ENCODE peak calls at places on chromosomes 2 and 18, in ten cellular contexts. W is cardiac muscle cell; N is glutamatergic neuron; Z is psoas muscle; L is Calu3; F is GM12864; Y is PC-3; P is fibroblast of lung; H is CD4-positive, alpha-beta T cell; S is spleen. U is an unnamed sample.

GRCh38 chr2:16625759-16626158 is 39.9 kb downstream of the CYRIA start:
- DNase-seq in S (no peak), Y (no peak), F (no peak), P (no peak), Z (no peak), L (no peak), N (no peak), H (no peak), W (no peak), U (no peak)

GRCh38 chr2:31523871-31524492 is 56.8 kb downstream of the SRD5A2 start:
- DNase-seq in P (peak; percentile 68), L (peak; percentile 70), N (peak; percentile 73), W (peak; percentile 73), H (peak; percentile 32), Z (no peak), Y (peak; percentile 86), F (peak; percentile 15), S (no peak), U (no peak)

GRCh38 chr2:106531676-106532075 is 44.5 kb downstream of the CD8B2 start:
- DNase-seq in F (no peak), N (no peak), P (no peak), S (no peak), Z (no peak), Y (no peak), W (no peak), L (no peak), H (no peak), U (no peak)

GRCh38 chr2:145380436-145381017 is 860.6 kb upstream of the ZEB2 start:
- DNase-seq in H (no peak), P (peak; percentile 75), W (no peak), N (no peak), Z (no peak), Y (peak; percentile 84), S (no peak), L (peak; percentile 11), F (no peak), U (no peak)

GRCh38 chr18:76489081-76489480 is 6.0 kb downstream of the ZNF516 start:
- DNase-seq in W (no peak), F (no peak), Z (no peak), S (no peak), N (no peak), Y (no peak), H (no peak), P (no peak), L (no peak), U (no peak)

GRCh38 chr2:217711236-217711635 is 291.6 kb downstream of the TNS1 start:
- DNase-seq in Y (no peak), F (no peak), H (no peak), W (no peak), S (no peak), L (no peak), N (no peak), P (no peak), Z (no peak), U (no peak)

GRCh38 chr2:204973546-204974071 is 428.3 kb downstream of the PARD3B start:
- DNase-seq in Z (no peak), F (no peak), S (no peak), N (no peak), H (no peak), Y (no peak), W (no peak), L (no peak), P (no peak), U (no peak)

GRCh38 chr2:215671244-215671643 is 235.4 kb upstream of the FN1 start:
- DNase-seq in S (no peak), Y (no peak), N (no peak), L (no peak), Z (no peak), F (no peak), H (no peak), W (no peak), P (no peak), U (no peak)

GRCh38 chr2:70962211-70962884 is 16.1 kb upstream of the ANKRD53 start:
- DNase-seq in P (no peak), Z (no peak), Y (no peak), W (no peak), F (no peak), S (no peak), N (no peak), H (no peak), L (no peak), U (no peak)

GRCh38 chr2:187876554-187876953 is 322.3 kb upstream of the TFPI start:
- DNase-seq in S (no peak), F (no peak), Y (no peak), H (no peak), Z (no peak), L (no peak), N (no peak), W (no peak), P (no peak), U (no peak)

GRCh38 chr2:204049635-204050034 is 113.1 kb downstream of the ICOS start:
- DNase-seq in L (no peak), S (no peak), Z (no peak), P (no peak), W (no peak), F (no peak), N (no peak), Y (no peak), H (no peak), U (no peak)

GRCh38 chr2:211867845-211868361 is 670.7 kb downstream of the ERBB4 start:
- DNase-seq in Y (peak; percentile 54), H (no peak), Z (no peak), S (no peak), F (no peak), P (peak; percentile 4), N (no peak), L (no peak), W (no peak), U (no peak)

GRCh38 chr2:65715328-65715727 is 282.9 kb upstream of the SPRED2 start:
- DNase-seq in Y (no peak), F (no peak), P (no peak), L (no peak), S (no peak), Z (no peak), W (no peak), N (no peak), H (no peak), U (no peak)

GRCh38 chr2:152648336-152648735 is 68.9 kb downstream of the PRPF40A start:
- DNase-seq in Z (no peak), H (no peak), L (no peak), P (peak; percentile 53), N (no peak), Y (peak; percentile 34), S (no peak), W (no peak), F (no peak), U (no peak)

DNA sequence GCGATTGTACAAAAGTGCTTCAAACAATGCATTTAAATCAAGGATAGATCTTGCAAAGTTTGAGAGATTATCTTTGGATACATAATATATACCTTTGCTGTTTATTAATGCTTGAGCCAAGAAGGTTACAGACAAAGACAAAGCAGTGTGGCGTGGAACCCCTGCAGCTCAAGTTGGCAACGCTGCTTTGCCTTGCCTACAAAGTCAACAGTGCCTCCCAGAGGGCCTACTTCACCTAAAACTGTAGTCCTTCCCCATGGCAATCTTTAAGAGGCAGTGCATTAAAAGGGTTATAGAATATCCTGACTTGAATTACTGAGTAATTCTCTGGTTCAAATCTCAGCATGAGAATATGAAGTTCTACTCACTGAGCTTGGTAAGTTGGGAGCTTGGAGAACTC is 96.7 kb downstream of the MYT1L start:
- DNase-seq in Y (no peak), W (no peak), S (no peak), Z (no peak), F (no peak), P (no peak), L (no peak), H (no peak), N (no peak), U (no peak)
- TF ChIP-seq CTCF in Y (no peak), W (no peak), S (no peak), Z (no peak), F (peak; percentile 3), P (no peak), L (no peak), H (no peak), N (no peak), U (no peak)

GRCh38 chr2:18833941-18834340 is 244.6 kb upstream of the NT5C1B start:
- DNase-seq in P (no peak), L (no peak), H (no peak), F (no peak), Z (no peak), S (no peak), Y (no peak), N (no peak), W (no peak), U (no peak)

GRCh38 chr2:18834341-18834740 is 245.0 kb upstream of the NT5C1B start:
- DNase-seq in H (no peak), Y (peak; percentile 84), W (no peak), L (no peak), F (no peak), P (peak; percentile 62), Z (no peak), S (no peak), N (no peak), U (no peak)

GRCh38 chr2:18837233-18837632 is 247.9 kb upstream of the NT5C1B start:
- DNase-seq in Z (no peak), P (no peak), S (no peak), N (no peak), W (no peak), L (no peak), F (no peak), H (no peak), Y (no peak), U (no peak)

GRCh38 chr2:18835787-18836186 is 246.4 kb upstream of the NT5C1B start:
- DNase-seq in Y (no peak), P (no peak), F (no peak), N (no peak), S (no peak), W (no peak), L (no peak), H (no peak), Z (no peak), U (no peak)

GRCh38 chr2:18836436-18836835 is 247.1 kb upstream of the NT5C1B start:
- DNase-seq in S (no peak), H (no peak), W (no peak), L (no peak), N (no peak), Z (no peak), Y (no peak), F (no peak), P (no peak), U (no peak)
- TF ChIP-seq CTCF in S (no peak), H (no peak), W (no peak), L (no peak), N (no peak), Z (no peak), Y (no peak), F (no peak), P (no peak), U (no peak)

DNA sequence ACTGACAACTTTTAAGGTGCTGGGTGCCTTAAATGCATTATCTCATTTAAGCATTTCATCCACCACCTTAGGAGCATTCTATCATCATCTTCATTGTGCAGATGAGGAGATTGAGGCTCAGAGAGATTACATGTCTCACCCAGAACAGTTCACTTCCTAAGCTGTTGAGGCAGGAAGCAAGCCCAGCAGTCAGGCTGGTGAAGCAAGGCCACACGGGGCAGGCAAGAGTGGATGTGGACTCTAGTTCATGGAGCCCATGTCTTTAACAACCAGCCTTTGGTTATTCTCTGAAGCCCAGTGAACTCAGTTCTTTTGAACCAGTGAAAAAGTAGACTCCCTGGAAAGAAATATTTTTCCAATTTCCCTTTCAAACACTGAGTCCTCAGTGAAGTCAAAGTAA is 294.8 kb upstream of the MGAT5 start:
- DNase-seq in L (no peak), S (no peak), W (no peak), F (no peak), Y (peak; percentile 7), P (no peak), Z (no peak), N (no peak), H (no peak), U (no peak)
- TF ChIP-seq CTCF in L (no peak), S (no peak), W (no peak), F (peak; percentile 5), Y (no peak), P (no peak), Z (no peak), N (no peak), H (no peak), U (no peak)

GRCh38 chr18:445090-445489 is 55.4 kb downstream of the COLEC12 start:
- DNase-seq in H (no peak), P (no peak), Y (no peak), W (no peak), F (no peak), L (no peak), N (no peak), S (no peak), Z (no peak), U (no peak)
- TF ChIP-seq CTCF in H (no peak), P (no peak), Y (no peak), W (no peak), F (no peak), L (no peak), N (no peak), S (no peak), Z (no peak), U (no peak)

U was measured in activated B cell treated with CpG ODN at 0.5 μM for 24 hours.